ENCODE peak calls at places on chromosomes 16 and 17, in five cellular contexts. N is HS-27A; I is stimulated activated CD8-positive, alpha-beta memory T cell treated with anti-CD3 and anti-CD28 coated beads, Interleukin-4, amount 100 ng/mL, for 4 hours; K is cardiac fibroblast; Z is NCI-H460. A is an unnamed sample.

GRCh38 chr16:49528564-49529150 is 155.1 kb downstream of the C16orf78 start:
- DNase-seq in Z (no peak), K (peak; percentile 12), N (no peak), I (no peak), A (no peak)

GRCh38 chr17:31699281-31699680 is 159.8 kb downstream of the COPRS start:
- DNase-seq in N (no peak), K (no peak), Z (no peak), I (no peak), A (no peak)

GRCh38 chr17:38428643-38429371 is 543 bp downstream of the ARHGAP23 start:
- DNase-seq in N (no peak), I (no peak), Z (no peak), K (peak; percentile 63), A (peak; percentile 62)

GRCh38 chr17:187130-187529 is 5.7 kb upstream of the DOC2B start:
- DNase-seq in N (no peak), K (no peak), I (no peak), Z (no peak), A (no peak)

GRCh38 chr16:85192736-85193493 is 80.6 kb upstream of the CIBAR2 start:
- DNase-seq in I (no peak), K (no peak), N (no peak), Z (no peak), A (no peak)

GRCh38 chr17:49910094-49910857 is 58.7 kb upstream of the DLX4 start:
- DNase-seq in K (no peak), N (no peak), I (no peak), Z (no peak), A (peak; percentile 84)

GRCh38 chr17:80621335-80622169 is 76.9 kb downstream of the RPTOR start:
- DNase-seq in Z (no peak), I (no peak), K (no peak), N (no peak), A (no peak)

GRCh38 chr17:82974136-82974952 is 105.1 kb upstream of the METRNL start:
- DNase-seq in Z (no peak), N (no peak), I (no peak), K (no peak), A (no peak)

GRCh38 chr17:78360371-78361226 is 722 bp upstream of the SOCS3 start:
- DNase-seq in I (peak; percentile 70), K (peak; percentile 91), N (no peak), Z (peak; percentile 89), A (peak; percentile 96)

GRCh38 chr16:87221633-87222032 is 95.6 kb downstream of the C16orf95 start:
- DNase-seq in Z (no peak), K (no peak), I (no peak), N (no peak), A (no peak)

GRCh38 chr17:82229686-82230626 is 1.1 kb downstream of the SLC16A3 start:
- DNase-seq in N (no peak), K (no peak), Z (no peak), I (no peak), A (no peak)

GRCh38 chr17:74603032-74603635 is 11.1 kb upstream of the CD300LD start:
- DNase-seq in Z (no peak), K (no peak), I (no peak), N (no peak), A (no peak)

GRCh38 chr17:39999067-39999466 is 16.2 kb upstream of the CSF3 start:
- DNase-seq in I (no peak), K (no peak), Z (no peak), N (no peak), A (no peak)

GRCh38 chr17:75240394-75241142 is 20.8 kb downstream of the GGA3 start:
- DNase-seq in Z (no peak), I (no peak), K (peak; percentile 42), N (no peak), A (peak; percentile 50)

GRCh38 chr16:49623501-49624266 is 232.2 kb downstream of the ZNF423 start:
- DNase-seq in I (no peak), Z (no peak), N (no peak), K (no peak), A (no peak)

GRCh38 chr16:54651851-54652770 is 278.6 kb upstream of the IRX5 start:
- DNase-seq in K (no peak), N (no peak), Z (no peak), I (no peak), A (no peak)

GRCh38 chr17:82599674-82600661 is 48.3 kb downstream of the WDR45B start:
- DNase-seq in Z (no peak), I (no peak), N (no peak), K (no peak), A (no peak)

GRCh38 chr16:85033153-85033552 is 5.6 kb downstream of the KIAA0513 start:
- DNase-seq in Z (no peak), K (no peak), I (no peak), N (no peak), A (no peak)

GRCh38 chr17:16939606-16940115 is 32.3 kb downstream of the TNFRSF13B start:
- DNase-seq in I (no peak), K (no peak), Z (no peak), N (no peak), A (peak; percentile 4)

GRCh38 chr17:38898812-38899348 is 26.5 kb upstream of the LASP1NB start:
- DNase-seq in I (peak; percentile 89), K (no peak), N (no peak), Z (no peak), A (no peak)

GRCh38 chr17:35895602-35896001 is 15.4 kb upstream of the CCL5 start:
- DNase-seq in N (no peak), I (no peak), K (peak; percentile 90), Z (no peak), A (no peak)

GRCh38 chr16:3180445-3180878 is 7.5 kb upstream of the OR1F1 start:
- DNase-seq in K (no peak), I (no peak), Z (no peak), N (no peak), A (no peak)

GRCh38 chr17:11637796-11638195 is 39.5 kb downstream of the DNAH9 start:
- DNase-seq in N (no peak), I (no peak), K (no peak), Z (no peak), A (no peak)

GRCh38 chr16:69318911-69319289 is 7.8 kb downstream of the VPS4A start:
- DNase-seq in K (no peak), N (no peak), Z (no peak), I (no peak), A (no peak)

GRCh38 chr17:78798695-78799559 is 16.9 kb upstream of the CYTH1 start:
- DNase-seq in K (peak; percentile 39), I (no peak), N (no peak), Z (peak; percentile 22), A (peak; percentile 40)

GRCh38 chr16:19522369-19523159 is 666 bp upstream of the GDE1 start:
- DNase-seq in N (no peak), K (no peak), Z (no peak), I (no peak), A (no peak)

A was measured in hepatocyte.